ENCODE peak calls at places on chromosomes 3 and 15, in four cellular contexts. L is NCI-H526 treated with DMSO at 0.1 percent for 48 hours; V is activated CD4-positive, alpha-beta T cell treated with anti-CD3 and anti-CD28 coated beads, Interleukin-2, amount 50 U/mL, for 24 hours; X is coronary artery. C is an unnamed sample.

GRCh38 chr3:128998532-128998931 is 2.6 kb upstream of the EFCC1 start:
- DNase-seq in L (no peak), V (no peak), X (no peak), C (no peak)

GRCh38 chr15:77416954-77417353 is 3.0 kb downstream of the PEAK1 start:
- DNase-seq in L (no peak), V (no peak), X (no peak), C (no peak)

GRCh38 chr3:186598108-186598784 is 14.6 kb upstream of the AHSG start:
- DNase-seq in L (no peak), V (no peak), X (no peak), C (no peak)

GRCh38 chr3:183116051-183116614 is 16.8 kb upstream of the MCCC1 start:
- DNase-seq in L (peak; percentile 99), V (peak; percentile 42), X (no peak), C (peak; percentile 52)

GRCh38 chr3:7630925-7631324 is 770.0 kb downstream of the GRM7 start:
- DNase-seq in L (no peak), V (no peak), X (no peak), C (no peak)

GRCh38 chr3:179929091-179929529 is 107.6 kb downstream of the PEX5L start:
- DNase-seq in L (peak; percentile 58), V (peak; percentile 21), X (no peak), C (peak; percentile 20)

GRCh38 chr3:24387493-24387892 is 107.2 kb downstream of the THRB start:
- DNase-seq in L (no peak), V (no peak), X (no peak), C (no peak)

GRCh38 chr3:148459931-148460513 is 237.7 kb upstream of the AGTR1 start:
- DNase-seq in L (no peak), V (no peak), X (no peak), C (no peak)

GRCh38 chr3:11306815-11307589 is 34.8 kb downstream of the ATG7 start:
- DNase-seq in L (no peak), V (peak; percentile 30), X (no peak), C (no peak)

GRCh38 chr3:50205719-50206276 is 727 bp downstream of the SLC38A3 start:
- DNase-seq in L (no peak), V (no peak), X (no peak), C (no peak)

GRCh38 chr3:143348486-143349327 is 229.1 kb downstream of the CHST2 start:
- DNase-seq in L (no peak), V (no peak), X (no peak), C (no peak)

GRCh38 chr3:111831840-111832239 is 27.2 kb upstream of the PHLDB2 start:
- DNase-seq in L (no peak), V (no peak), X (no peak), C (no peak)

GRCh38 chr15:45548753-45549520 is 26.4 kb upstream of the SLC30A4 start:
- DNase-seq in L (no peak), V (no peak), X (peak; percentile 24), C (no peak)

GRCh38 chr3:101950510-101950909 is 101.2 kb downstream of the NFKBIZ start:
- DNase-seq in L (no peak), V (no peak), X (no peak), C (no peak)

GRCh38 chr3:136957751-136958288 is at the start of gene IL20RB:
- DNase-seq in L (no peak), V (no peak), X (no peak), C (no peak)

GRCh38 chr3:68793750-68794149 is 138.6 kb downstream of the TAFA4 start:
- DNase-seq in L (no peak), V (no peak), X (no peak), C (no peak)

C was measured in GM19239.